ENCODE peak calls at places on chromosomes 5 and 9, in six cellular contexts. One of them, this sample, is unnamed.

GRCh38 chr5:167381457-167381856 is 910.0 kb upstream of the WWC1 start:
- DNase-seq in activated CD8-positive, alpha-beta memory T cell treated with anti-CD3 and anti-CD28 coated beads for 1 hour: no peak
- DNase-seq in neural crest cell: no peak
- DNase-seq in central memory CD4-positive, alpha-beta T cell: no peak
- DNase-seq in T1000: no peak
- DNase-seq in NB4: no peak
- DNase-seq in this sample: no peak

GRCh38 chr5:31741496-31741895 is 102.6 kb downstream of the PDZD2 start:
- DNase-seq in activated CD8-positive, alpha-beta memory T cell treated with anti-CD3 and anti-CD28 coated beads for 1 hour: no peak
- DNase-seq in neural crest cell: no peak
- DNase-seq in central memory CD4-positive, alpha-beta T cell: no peak
- DNase-seq in T1000: no peak
- DNase-seq in NB4: no peak
- DNase-seq in this sample: no peak

GRCh38 chr5:149014634-149015033 is 48.2 kb downstream of the SH3TC2 start:
- DNase-seq in activated CD8-positive, alpha-beta memory T cell treated with anti-CD3 and anti-CD28 coated beads for 1 hour: no peak
- DNase-seq in neural crest cell: no peak
- DNase-seq in central memory CD4-positive, alpha-beta T cell: no peak
- DNase-seq in T1000: no peak
- DNase-seq in NB4: no peak
- DNase-seq in this sample: no peak

GRCh38 chr9:5493597-5494511 is 16.5 kb upstream of the PDCD1LG2 start:
- DNase-seq in activated CD8-positive, alpha-beta memory T cell treated with anti-CD3 and anti-CD28 coated beads for 1 hour: no peak
- DNase-seq in neural crest cell: no peak
- DNase-seq in central memory CD4-positive, alpha-beta T cell: no peak
- DNase-seq in T1000: no peak
- DNase-seq in NB4: peak
- DNase-seq in this sample: peak

GRCh38 chr5:78587775-78588291 is 60.7 kb downstream of the LHFPL2 start:
- DNase-seq in activated CD8-positive, alpha-beta memory T cell treated with anti-CD3 and anti-CD28 coated beads for 1 hour: no peak
- DNase-seq in neural crest cell: no peak
- DNase-seq in central memory CD4-positive, alpha-beta T cell: no peak
- DNase-seq in T1000: no peak
- DNase-seq in NB4: peak
- DNase-seq in this sample: peak

GRCh38 chr9:93302586-93303257 is 118.8 kb downstream of the WNK2 start:
- DNase-seq in activated CD8-positive, alpha-beta memory T cell treated with anti-CD3 and anti-CD28 coated beads for 1 hour: peak
- DNase-seq in neural crest cell: peak
- DNase-seq in central memory CD4-positive, alpha-beta T cell: peak
- DNase-seq in T1000: no peak
- DNase-seq in NB4: peak
- DNase-seq in this sample: peak

GRCh38 chr5:35780236-35780635 is 76.5 kb upstream of the IL7R start:
- DNase-seq in activated CD8-positive, alpha-beta memory T cell treated with anti-CD3 and anti-CD28 coated beads for 1 hour: no peak
- DNase-seq in neural crest cell: no peak
- DNase-seq in central memory CD4-positive, alpha-beta T cell: peak
- DNase-seq in T1000: no peak
- DNase-seq in NB4: no peak
- DNase-seq in this sample: no peak

GRCh38 chr5:55467862-55468551 is 66.8 kb downstream of the PLPP1 start:
- DNase-seq in activated CD8-positive, alpha-beta memory T cell treated with anti-CD3 and anti-CD28 coated beads for 1 hour: no peak
- DNase-seq in neural crest cell: no peak
- DNase-seq in central memory CD4-positive, alpha-beta T cell: no peak
- DNase-seq in T1000: no peak
- DNase-seq in NB4: no peak
- DNase-seq in this sample: no peak

GRCh38 chr9:130254753-130255637 is 10.6 kb upstream of the HMCN2 start:
- DNase-seq in activated CD8-positive, alpha-beta memory T cell treated with anti-CD3 and anti-CD28 coated beads for 1 hour: no peak
- DNase-seq in neural crest cell: no peak
- DNase-seq in central memory CD4-positive, alpha-beta T cell: no peak
- DNase-seq in T1000: no peak
- DNase-seq in NB4: no peak
- DNase-seq in this sample: no peak

GRCh38 chr5:2748841-2749513 is 2.5 kb downstream of the IRX2 start:
- DNase-seq in activated CD8-positive, alpha-beta memory T cell treated with anti-CD3 and anti-CD28 coated beads for 1 hour: no peak
- DNase-seq in neural crest cell: no peak
- DNase-seq in central memory CD4-positive, alpha-beta T cell: no peak
- DNase-seq in T1000: no peak
- DNase-seq in NB4: no peak
- DNase-seq in this sample: no peak

GRCh38 chr5:141816598-141817399 is 61.4 kb downstream of the PCDH1 start:
- DNase-seq in activated CD8-positive, alpha-beta memory T cell treated with anti-CD3 and anti-CD28 coated beads for 1 hour: no peak
- DNase-seq in neural crest cell: no peak
- DNase-seq in central memory CD4-positive, alpha-beta T cell: no peak
- DNase-seq in T1000: no peak
- DNase-seq in NB4: no peak
- DNase-seq in this sample: no peak